ENCODE peak calls at places on chromosomes 16 and 17, in eight cellular contexts. Q, N, L, H, C, D, M and K are unnamed samples.

GRCh38 chr16:81384006-81384405 is 60.6 kb upstream of the CMIP start:
- DNase-seq in D (no peak), H (no peak), M (no peak), L (no peak), N (no peak), C (no peak), Q (no peak), K (no peak)

GRCh38 chr17:82106697-82107305 is 8.8 kb upstream of the FASN start:
- DNase-seq in Q (no peak), L (no peak), N (no peak), D (no peak), M (no peak), H (no peak), C (no peak), K (no peak)

GRCh38 chr16:89257281-89257731 is 39.8 kb downstream of the ZNF778 start:
- DNase-seq in M (no peak), D (no peak), H (no peak), N (no peak), C (no peak), L (no peak), Q (no peak), K (no peak)

GRCh38 chr17:63270610-63271009 is 175.5 kb downstream of the CYB561 start:
- DNase-seq in N (no peak), Q (no peak), H (no peak), M (no peak), D (no peak), C (no peak), L (no peak), K (no peak)

GRCh38 chr16:68417711-68418301 is 30.5 kb downstream of the SMPD3 start:
- DNase-seq in H (no peak), M (no peak), C (no peak), Q (no peak), N (no peak), L (no peak), D (peak), K (no peak)

GRCh38 chr17:17711708-17712141 is 30.5 kb downstream of the RAI1 start:
- DNase-seq in Q (no peak), N (no peak), D (no peak), L (no peak), C (no peak), M (no peak), H (no peak), K (no peak)

GRCh38 chr16:427295-427694 is 1.8 kb downstream of the RAB11FIP3 start:
- DNase-seq in M (no peak), H (no peak), D (no peak), L (no peak), C (no peak), N (no peak), Q (no peak), K (no peak)

GRCh38 chr17:78340183-78340955 is 19.5 kb downstream of the SOCS3 start:
- DNase-seq in N (no peak), L (no peak), Q (no peak), M (no peak), C (no peak), D (no peak), H (no peak), K (no peak)

GRCh38 chr17:50166518-50167181 is 845 bp downstream of the SGCA start:
- DNase-seq in Q (no peak), D (no peak), C (peak), L (no peak), H (no peak), N (no peak), M (no peak), K (no peak)

GRCh38 chr16:56547949-56548567 is 16.8 kb upstream of the MT4 start:
- DNase-seq in C (no peak), H (no peak), D (no peak), N (no peak), Q (no peak), L (no peak), M (no peak), K (no peak)

GRCh38 chr17:81020767-81021497 is 14.0 kb upstream of the BAIAP2 start:
- DNase-seq in N (no peak), L (no peak), C (peak), M (no peak), H (no peak), D (no peak), Q (no peak), K (no peak)

GRCh38 chr16:20114356-20114755 is 40.7 kb upstream of the GPR139 start:
- DNase-seq in Q (no peak), H (no peak), M (no peak), L (peak), N (no peak), D (no peak), C (peak), K (no peak)

GRCh38 chr17:57110579-57111367 is 25.7 kb downstream of the AKAP1 start:
- DNase-seq in D (no peak), Q (no peak), C (no peak), N (no peak), M (no peak), L (no peak), H (no peak), K (no peak)

GRCh38 chr16:49929606-49930005 is 73.7 kb upstream of the ZNF423 start:
- DNase-seq in H (no peak), L (no peak), N (no peak), M (no peak), D (no peak), C (no peak), Q (no peak), K (no peak)

GRCh38 chr16:56879276-56879675 is 14.3 kb downstream of the SLC12A3 start:
- DNase-seq in H (no peak), D (no peak), L (no peak), M (no peak), N (no peak), Q (no peak), C (no peak), K (no peak)

GRCh38 chr17:64356304-64356686 is 34.4 kb downstream of the PECAM1 start:
- DNase-seq in Q (no peak), D (no peak), N (no peak), C (no peak), M (no peak), H (no peak), L (no peak), K (no peak)

GRCh38 chr16:10981697-10982216 is 37.4 kb downstream of the CLEC16A start:
- DNase-seq in C (no peak), D (peak), L (no peak), Q (no peak), H (no peak), N (no peak), M (no peak), K (no peak)

GRCh38 chr16:24482681-24483202 is 56.6 kb upstream of the RBBP6 start:
- DNase-seq in H (no peak), N (no peak), D (no peak), M (no peak), C (no peak), L (no peak), Q (no peak), K (no peak)

GRCh38 chr16:57537596-57538234 is 1.3 kb upstream of the CCDC102A start:
- DNase-seq in C (no peak), N (peak), D (no peak), M (no peak), Q (no peak), L (no peak), H (peak), K (no peak)

GRCh38 chr16:2819179-2819938 is 2.3 kb downstream of the PRSS21 start:
- DNase-seq in L (no peak), H (peak), D (no peak), N (no peak), Q (no peak), M (no peak), C (no peak), K (no peak)

GRCh38 chr17:18182190-18182977 is 1.2 kb upstream of the ALKBH5 start:
- DNase-seq in Q (peak), D (peak), C (peak), M (no peak), N (peak), H (no peak), L (no peak), K (no peak)

GRCh38 chr17:39769974-39770587 is 32.3 kb downstream of the GRB7 start:
- DNase-seq in D (peak), H (no peak), Q (no peak), L (peak), N (no peak), M (no peak), C (no peak), K (no peak)

GRCh38 chr17:78714534-78714933 is 67.5 kb downstream of the CYTH1 start:
- DNase-seq in M (no peak), D (no peak), Q (no peak), H (no peak), C (no peak), N (no peak), L (no peak), K (no peak)

GRCh38 chr16:22189473-22190168 is 16.5 kb upstream of the EEF2K start:
- DNase-seq in L (no peak), N (peak), H (peak), Q (peak), M (no peak), D (peak), C (peak), K (peak)

GRCh38 chr17:22462461-22462860 is 770.1 kb downstream of the KCNJ18 start:
- DNase-seq in L (no peak), Q (no peak), N (no peak), H (no peak), M (no peak), C (no peak), D (no peak), K (no peak)

GRCh38 chr17:9842057-9842758 is 16.5 kb downstream of the GLP2R start:
- DNase-seq in L (no peak), M (peak), C (peak), Q (peak), N (peak), D (no peak), H (no peak), K (no peak)

GRCh38 chr16:72794319-72794718 is 253.6 kb downstream of the ZFHX3 start:
- DNase-seq in Q (no peak), M (no peak), D (no peak), H (no peak), L (no peak), C (no peak), N (no peak), K (no peak)

GRCh38 chr17:60916043-60916442 is 238.4 kb downstream of the BCAS3 start:
- DNase-seq in Q (no peak), L (no peak), C (no peak), H (no peak), M (no peak), D (no peak), N (no peak), K (no peak)
- TF ChIP-seq CTCF in Q (no peak), L (no peak), C (no peak), H (no peak), M (no peak), D (no peak), N (no peak), K (no peak)

DNA sequence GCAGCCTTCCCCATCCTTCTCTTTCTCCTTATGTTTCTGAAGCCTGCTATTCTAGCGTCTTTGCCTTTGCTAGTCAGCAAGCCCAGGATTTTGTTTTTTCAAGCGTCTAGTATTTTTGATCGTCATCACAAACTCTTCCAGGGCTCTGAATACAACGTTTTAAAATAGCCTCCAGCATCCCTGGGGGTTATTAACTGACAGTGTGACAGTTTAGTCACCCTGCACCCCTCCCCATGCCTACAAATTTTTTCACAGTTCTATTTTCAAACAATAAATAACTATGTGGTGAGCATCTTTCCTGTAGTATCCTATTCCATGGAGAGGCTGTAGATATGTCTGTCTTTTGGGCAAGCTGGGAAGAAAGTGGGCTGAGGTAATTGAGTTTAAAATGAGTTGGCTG is 280.9 kb downstream of the MAP2K4 start:
- DNase-seq in L (no peak), D (no peak), H (no peak), C (no peak), M (peak), N (no peak), Q (no peak), K (no peak)
- H3K27ac ChIP-seq in L (no peak), D (no peak), H (no peak), C (no peak), M (no peak), N (no peak), Q (peak), K (no peak)

GRCh38 chr17:42855048-42855596 is 4.1 kb downstream of the AOC3 start:
- DNase-seq in D (no peak), Q (no peak), L (no peak), H (no peak), N (no peak), C (no peak), M (no peak), K (no peak)
- H3K4me3 ChIP-seq in D (no peak), Q (peak), L (no peak), H (no peak), N (no peak), C (peak), M (no peak), K (peak)

GRCh38 chr17:66448008-66448644 is 145.7 kb downstream of the PRKCA start:
- DNase-seq in M (no peak), D (no peak), L (no peak), H (no peak), C (no peak), N (no peak), Q (no peak), K (no peak)

GRCh38 chr17:66449418-66449977 is 147.1 kb downstream of the PRKCA start:
- DNase-seq in C (no peak), M (no peak), D (no peak), L (no peak), Q (no peak), N (no peak), H (no peak), K (no peak)

GRCh38 chr17:66450857-66451158 is 148.4 kb downstream of the PRKCA start:
- DNase-seq in M (no peak), H (no peak), N (no peak), C (no peak), L (no peak), Q (no peak), D (no peak), K (no peak)

GRCh38 chr17:66450008-66450856 is 147.8 kb downstream of the PRKCA start:
- DNase-seq in Q (no peak), D (peak), C (no peak), M (no peak), N (no peak), H (no peak), L (no peak), K (no peak)

DNA sequence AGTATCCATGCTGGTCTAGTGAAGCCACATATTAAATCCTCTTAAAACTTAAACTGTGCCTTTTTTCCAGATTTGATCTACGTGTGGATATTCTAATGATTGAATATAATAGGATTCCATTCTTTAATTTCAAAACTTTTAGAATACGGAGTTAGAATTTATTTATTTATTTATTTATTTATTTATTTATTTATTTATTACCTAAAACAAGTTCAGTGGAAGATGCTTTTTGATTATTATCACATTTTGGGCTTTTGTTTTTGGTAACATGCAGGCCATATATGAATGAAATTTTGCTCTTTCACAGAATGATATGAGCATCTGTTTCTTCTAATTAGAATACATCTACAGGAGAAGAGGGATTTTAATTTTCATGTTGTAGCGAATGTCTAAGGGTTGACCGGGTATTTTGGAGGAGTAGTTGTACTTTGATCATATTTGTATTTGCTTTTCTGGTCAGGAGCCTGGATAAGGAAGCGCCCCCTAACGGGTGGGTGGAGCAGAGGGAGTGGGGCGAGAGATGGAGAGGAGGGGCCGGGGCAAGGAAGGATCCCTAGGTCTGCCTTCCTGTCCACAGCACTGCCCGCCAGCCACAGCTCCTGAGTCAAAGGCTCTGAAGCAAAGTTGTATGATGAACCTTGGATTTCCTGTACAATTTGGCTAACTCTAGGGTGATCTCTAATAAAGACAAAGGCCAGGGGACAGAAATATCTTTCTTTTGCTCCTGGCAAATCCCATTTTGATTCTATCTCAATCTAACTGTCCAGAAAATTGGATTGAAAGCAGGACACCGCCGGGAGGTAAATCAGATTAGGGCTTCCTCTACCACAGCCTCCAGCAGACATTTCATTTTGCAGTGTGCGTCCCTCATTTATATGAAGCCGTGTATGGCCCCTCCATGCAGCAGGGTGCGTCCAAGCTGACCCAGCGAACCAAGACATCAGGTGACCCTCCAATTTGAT is 149.1 kb downstream of the PRKCA start:
- DNase-seq in M (no peak), C (no peak), Q (no peak), H (no peak), D (peak), N (no peak), L (no peak), K (no peak)
- TF ChIP-seq CTCF in M (peak), C (no peak), Q (no peak), H (no peak), D (peak), N (no peak), L (no peak), K (no peak)

GRCh38 chr16:86576591-86577313 is 1.6 kb upstream of the FOXL1 start:
- DNase-seq in M (peak), L (no peak), Q (no peak), C (no peak), D (no peak), N (no peak), H (no peak), K (no peak)

GRCh38 chr16:86574646-86575045 is 3.7 kb upstream of the FOXL1 start:
- DNase-seq in N (no peak), D (no peak), Q (no peak), C (no peak), H (no peak), M (no peak), L (no peak), K (no peak)

GRCh38 chr16:86575754-86576557 is 2.4 kb upstream of the FOXL1 start:
- DNase-seq in Q (peak), L (peak), D (no peak), C (peak), H (no peak), N (peak), M (peak), K (no peak)

GRCh38 chr16:86573646-86574508 is 4.5 kb upstream of the FOXL1 start:
- DNase-seq in N (no peak), D (no peak), M (no peak), Q (no peak), C (no peak), L (no peak), H (no peak), K (no peak)

GRCh38 chr16:86575095-86575685 is 3.2 kb upstream of the FOXL1 start:
- DNase-seq in C (no peak), D (no peak), N (no peak), Q (no peak), H (no peak), L (no peak), M (no peak), K (no peak)
- H3K27ac ChIP-seq in C (no peak), D (no peak), N (no peak), Q (peak), H (no peak), L (no peak), M (peak), K (no peak)

GRCh38 chr16:84839956-84840355 is 20.2 kb downstream of the CRISPLD2 start:
- DNase-seq in Q (no peak), L (no peak), C (no peak), M (peak), D (no peak), N (no peak), H (no peak), K (no peak)

GRCh38 chr16:84843149-84844048 is 23.6 kb downstream of the CRISPLD2 start:
- DNase-seq in Q (no peak), M (no peak), C (no peak), D (no peak), N (no peak), L (no peak), H (no peak), K (no peak)

GRCh38 chr16:84842516-84843148 is 22.8 kb downstream of the CRISPLD2 start:
- DNase-seq in H (no peak), L (no peak), C (no peak), N (no peak), Q (no peak), M (no peak), D (no peak), K (no peak)

GRCh38 chr16:84840687-84841627 is 21.2 kb downstream of the CRISPLD2 start:
- DNase-seq in L (no peak), D (no peak), M (no peak), Q (no peak), N (no peak), H (no peak), C (no peak), K (no peak)

DNA sequence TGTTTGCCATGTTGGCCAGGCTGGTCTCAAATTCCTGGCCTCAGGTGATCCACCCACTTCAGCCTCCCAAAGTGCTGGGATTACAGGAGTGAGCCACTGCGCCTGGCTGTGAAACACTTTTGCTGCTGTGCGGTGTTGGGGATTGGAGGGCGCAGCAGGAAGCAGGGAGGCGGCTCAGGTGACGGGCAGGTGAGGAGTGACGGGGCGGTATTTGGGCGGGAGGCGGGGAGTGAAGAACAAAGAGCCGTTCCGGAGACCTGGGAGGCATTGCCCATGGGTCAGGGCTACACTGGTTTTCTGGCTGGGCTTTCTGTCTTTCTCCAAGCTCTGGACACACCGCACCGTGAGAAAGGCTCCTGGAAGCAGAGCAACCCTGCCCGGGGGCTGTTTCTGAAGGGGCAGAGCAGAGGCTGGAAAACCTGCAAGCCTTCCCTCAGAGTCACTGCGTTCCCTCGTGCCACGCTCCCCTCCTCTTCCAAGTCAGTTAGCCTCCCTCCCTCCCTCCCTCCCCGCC is 22.1 kb downstream of the CRISPLD2 start:
- DNase-seq in N (no peak), C (no peak), Q (no peak), H (no peak), M (no peak), D (no peak), L (no peak), K (no peak)
- H3K4me3 ChIP-seq in N (no peak), C (no peak), Q (no peak), H (peak), M (no peak), D (no peak), L (peak), K (peak)